ENCODE peak calls at places on chromosomes 6 and 20, in nine cellular contexts. O is K562; B is effector memory CD8-positive, alpha-beta T cell; M is lung; Y is aorta; E is iPS DF 19.7; R is mucosa of descending colon; U is head of caudate nucleus; G is progenitor cell of endocrine pancreas. K is an unnamed sample.

GRCh38 chr20:58712116-58712822 is 19.7 kb downstream of the NPEPL1 start:
- DNase-seq in O (no peak), B (no peak), G (no peak), R (peak), U (peak), E (no peak), M (no peak), Y (peak), K (no peak)

GRCh38 chr6:31197559-31198305 is 27.2 kb upstream of the POU5F1 start:
- DNase-seq in E (no peak), M (peak), O (peak), Y (peak), U (peak), B (peak), R (peak), G (peak), K (peak)

GRCh38 chr6:43972915-43973304 is 154.3 kb downstream of the MRPL14 start:
- DNase-seq in Y (peak), B (no peak), O (no peak), E (no peak), M (peak), G (no peak), U (peak), R (peak), K (no peak)

GRCh38 chr6:24451581-24452041 is 37.8 kb downstream of the GPLD1 start:
- DNase-seq in R (no peak), O (no peak), E (no peak), Y (no peak), U (no peak), G (no peak), B (no peak), M (peak), K (no peak)

GRCh38 chr6:98769546-98769945 is 64.8 kb upstream of the POU3F2 start:
- DNase-seq in B (no peak), R (no peak), O (peak), U (peak), E (no peak), M (no peak), Y (no peak), G (no peak), K (no peak)

GRCh38 chr20:51528263-51529026 is 14.1 kb downstream of the NFATC2 start:
- DNase-seq in U (no peak), Y (no peak), E (no peak), B (peak), R (no peak), O (no peak), G (no peak), M (no peak), K (no peak)

GRCh38 chr6:152338335-152339125 is 298.6 kb downstream of the SYNE1 start:
- DNase-seq in G (no peak), U (peak), B (peak), Y (peak), E (no peak), O (peak), M (no peak), R (peak), K (no peak)

GRCh38 chr6:155543141-155543870 is 87.7 kb upstream of the NOX3 start:
- DNase-seq in M (no peak), E (no peak), U (no peak), R (no peak), O (no peak), Y (no peak), G (no peak), B (no peak), K (no peak)

GRCh38 chr6:36544228-36544627 is 3.1 kb downstream of the STK38 start:
- DNase-seq in E (no peak), B (peak), M (no peak), G (no peak), R (no peak), Y (no peak), U (no peak), O (no peak), K (no peak)

GRCh38 chr6:144104898-144105487 is 9.6 kb upstream of the SF3B5 start:
- DNase-seq in B (peak), U (no peak), R (no peak), Y (no peak), O (peak), M (peak), E (no peak), G (no peak), K (no peak)

GRCh38 chr20:58702859-58703648 is 10.5 kb downstream of the NPEPL1 start:
- DNase-seq in O (peak), G (no peak), U (peak), E (no peak), B (no peak), M (no peak), Y (no peak), R (no peak), K (no peak)

GRCh38 chr6:11317885-11318771 is 85.7 kb upstream of the NEDD9 start:
- DNase-seq in E (no peak), G (no peak), U (peak), M (peak), O (no peak), R (peak), B (peak), Y (peak), K (no peak)

GRCh38 chr6:53922571-53922981 is 127.8 kb downstream of the LRRC1 start:
- DNase-seq in R (no peak), O (no peak), Y (no peak), E (peak), U (no peak), B (no peak), M (no peak), G (no peak), K (no peak)

GRCh38 chr20:40536866-40537265 is 152.2 kb downstream of the MAFB start:
- DNase-seq in B (no peak), R (no peak), G (no peak), Y (no peak), E (no peak), M (no peak), O (no peak), U (no peak), K (no peak)

GRCh38 chr6:24093381-24093780 is 32.6 kb upstream of the NRSN1 start:
- DNase-seq in U (no peak), R (no peak), E (no peak), B (no peak), M (no peak), G (no peak), O (no peak), Y (no peak), K (no peak)

GRCh38 chr6:2038096-2038495 is 207.3 kb downstream of the GMDS start:
- DNase-seq in U (no peak), E (no peak), M (no peak), Y (no peak), G (no peak), R (no peak), B (peak), O (no peak), K (no peak)

GRCh38 chr6:139608872-139609271 is 234.4 kb upstream of the CITED2 start:
- DNase-seq in B (no peak), O (no peak), M (no peak), Y (no peak), G (no peak), E (no peak), R (no peak), U (no peak), K (no peak)

GRCh38 chr20:25237610-25238318 is 10.1 kb upstream of the PYGB start:
- DNase-seq in M (peak), U (peak), B (no peak), G (no peak), O (peak), Y (no peak), R (peak), E (no peak), K (no peak)

GRCh38 chr6:34234667-34235604 is 1.7 kb upstream of the HMGA1 start:
- DNase-seq in O (peak), Y (peak), M (peak), R (peak), G (peak), B (no peak), E (peak), U (no peak), K (peak)

GRCh38 chr6:169669889-169670288 is 31.9 kb downstream of the WDR27 start:
- DNase-seq in O (no peak), B (no peak), M (no peak), G (no peak), Y (no peak), R (no peak), U (no peak), E (no peak), K (no peak)

GRCh38 chr6:42368156-42368555 is 83.6 kb downstream of the TRERF1 start:
- DNase-seq in G (no peak), Y (no peak), E (no peak), O (no peak), M (no peak), R (no peak), B (no peak), U (no peak), K (no peak)

GRCh38 chr6:42128460-42129359 is 13.7 kb downstream of the C6orf132 start:
- DNase-seq in B (no peak), U (no peak), Y (no peak), E (no peak), M (no peak), O (peak), R (no peak), G (no peak), K (no peak)

GRCh38 chr6:67896476-67896875 is 738.6 kb upstream of the ADGRB3 start:
- DNase-seq in E (no peak), M (no peak), R (no peak), G (no peak), O (no peak), B (no peak), U (no peak), Y (no peak), K (no peak)

GRCh38 chr6:66558189-66558588 is 851.2 kb upstream of the EYS start:
- DNase-seq in O (no peak), U (no peak), Y (no peak), B (no peak), M (no peak), R (no peak), E (no peak), G (no peak), K (no peak)

GRCh38 chr20:7976015-7976414 is 35.8 kb upstream of the HAO1 start:
- DNase-seq in U (no peak), B (no peak), M (no peak), R (no peak), G (no peak), E (no peak), Y (no peak), O (no peak), K (no peak)

GRCh38 chr6:10395946-10396577 is 18.8 kb downstream of the TFAP2A start:
- DNase-seq in O (no peak), U (no peak), M (no peak), E (no peak), Y (no peak), B (no peak), G (no peak), R (no peak), K (no peak)